ENCODE peak calls at places on chromosomes 5 and 9, in eight cellular contexts. M is SK-MEL-5; X is KG1; T is hypothalamus; U is stimulated activated naive CD4-positive, alpha-beta T cell; Q is SJSA1; Y is ureter; V is Right ventricle myocardium inferior. H is an unnamed sample.

GRCh38 chr5:176611435-176611834 is 1.5 kb upstream of the GPRIN1 start:
- DNase-seq in M (peak), X (peak), T (no peak), U (peak), Q (peak), Y (peak), V (peak), H (peak)

GRCh38 chr5:168869615-168870227 is 290.6 kb upstream of the PANK3 start:
- DNase-seq in M (no peak), X (no peak), T (no peak), U (no peak), Q (no peak), Y (no peak), V (no peak), H (no peak)

GRCh38 chr9:20319641-20320337 is 302.5 kb downstream of the MLLT3 start:
- DNase-seq in M (no peak), X (no peak), T (no peak), U (no peak), Q (peak), Y (no peak), V (no peak), H (no peak)

GRCh38 chr5:13359326-13359725 is 585.2 kb downstream of the DNAH5 start:
- DNase-seq in M (no peak), X (no peak), T (no peak), U (no peak), Q (no peak), Y (no peak), V (no peak), H (no peak)

GRCh38 chr5:24401767-24402166 is 243.0 kb downstream of the CDH10 start:
- DNase-seq in M (no peak), X (no peak), T (no peak), U (no peak), Q (no peak), Y (no peak), V (no peak), H (no peak)

GRCh38 chr9:78031271-78031825 is at the start of gene GNAQ:
- DNase-seq in M (no peak), X (no peak), T (no peak), U (peak), Q (no peak), Y (no peak), V (peak), H (peak)

GRCh38 chr5:141349917-141350619 is at the start of gene PCDHGB1:
- DNase-seq in M (peak), X (no peak), T (no peak), U (peak), Q (no peak), Y (no peak), V (no peak), H (peak)

GRCh38 chr9:114774504-114774903 is 31.3 kb downstream of the TNFSF15 start:
- DNase-seq in M (no peak), X (no peak), T (no peak), U (no peak), Q (no peak), Y (no peak), V (no peak), H (no peak)

H was measured in frontal cortex.